ENCODE peak calls at places on chromosomes 12 and 14, in five cellular contexts. Z is SK-N-SH, G is astrocyte of the cerebellum, P is cardiac muscle cell, W is psoas muscle. V is an unnamed sample.

GRCh38 chr12:26116829-26117228 is 8.0 kb downstream of the BHLHE41 start:
- DNase-seq in W (no peak), Z (no peak), P (no peak), G (no peak), V (no peak)

GRCh38 chr14:20597108-20597507 is 5.9 kb upstream of the RNASE12 start:
- DNase-seq in P (no peak), G (no peak), W (no peak), Z (no peak), V (no peak)

GRCh38 chr12:123114305-123115083 is 36.4 kb downstream of the PITPNM2 start:
- DNase-seq in P (no peak), G (no peak), Z (no peak), W (no peak), V (no peak)

GRCh38 chr12:117343849-117344248 is 17.6 kb downstream of the NOS1 start:
- DNase-seq in W (no peak), P (no peak), Z (no peak), G (no peak), V (no peak)

GRCh38 chr12:14167005-14167628 is 185.7 kb upstream of the GRIN2B start:
- DNase-seq in P (peak), G (peak), Z (peak), W (no peak), V (peak)

GRCh38 chr14:54489318-54489683 is 521 bp upstream of the GMFB start:
- DNase-seq in W (no peak), Z (no peak), G (no peak), P (no peak), V (no peak)

GRCh38 chr12:52180971-52181628 is 10.7 kb downstream of the KRT80 start:
- DNase-seq in P (no peak), W (no peak), Z (no peak), G (no peak), V (no peak)

GRCh38 chr12:47235258-47236040 is 155.7 kb upstream of the AMIGO2 start:
- DNase-seq in W (no peak), P (no peak), G (no peak), Z (no peak), V (no peak)

GRCh38 chr12:9588749-9589148 is 19.0 kb downstream of the KLRB1 start:
- DNase-seq in P (no peak), Z (peak), W (no peak), G (no peak), V (no peak)

GRCh38 chr12:124603143-124603542 is 35.7 kb upstream of the NCOR2 start:
- DNase-seq in P (no peak), G (no peak), Z (peak), W (no peak), V (no peak)

GRCh38 chr12:111447571-111448265 is 42.0 kb downstream of the SH2B3 start:
- DNase-seq in W (no peak), Z (no peak), G (no peak), P (no peak), V (no peak)

GRCh38 chr12:26196424-26196722 is 1.0 kb downstream of the SSPN start:
- DNase-seq in Z (peak), G (no peak), P (peak), W (peak), V (no peak)

GRCh38 chr14:97713023-97713422 is 915.8 kb downstream of the VRK1 start:
- DNase-seq in W (no peak), Z (no peak), P (no peak), G (no peak), V (peak)

GRCh38 chr12:9651265-9651729 is 18.2 kb upstream of the CLEC2D start:
- DNase-seq in W (no peak), G (peak), Z (no peak), P (peak), V (peak)

DNA sequence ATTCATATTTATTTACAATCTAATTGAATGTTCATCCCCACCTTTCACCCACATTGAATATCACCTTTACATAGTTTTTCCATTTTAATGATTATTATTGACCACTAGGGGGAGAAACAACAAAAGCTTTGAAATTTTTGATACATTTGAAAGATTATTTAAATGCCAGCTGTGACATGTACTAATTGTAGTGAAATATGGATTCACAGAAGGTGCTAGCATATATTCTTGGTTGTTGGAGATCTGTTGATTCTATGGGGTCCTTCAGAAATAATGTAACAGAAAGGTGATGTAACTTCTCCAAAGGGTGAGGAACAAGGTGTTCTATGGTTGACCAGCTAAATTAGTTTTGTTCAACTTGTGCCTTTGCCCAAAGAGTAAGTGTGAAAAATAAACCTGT is 22.4 kb upstream of the GPR33 start:
- DNase-seq in G (no peak), P (peak), Z (peak), W (no peak), V (no peak)
- TF ChIP-seq CTCF in G (no peak), P (peak), Z (peak), W (peak), V (peak)

DNA sequence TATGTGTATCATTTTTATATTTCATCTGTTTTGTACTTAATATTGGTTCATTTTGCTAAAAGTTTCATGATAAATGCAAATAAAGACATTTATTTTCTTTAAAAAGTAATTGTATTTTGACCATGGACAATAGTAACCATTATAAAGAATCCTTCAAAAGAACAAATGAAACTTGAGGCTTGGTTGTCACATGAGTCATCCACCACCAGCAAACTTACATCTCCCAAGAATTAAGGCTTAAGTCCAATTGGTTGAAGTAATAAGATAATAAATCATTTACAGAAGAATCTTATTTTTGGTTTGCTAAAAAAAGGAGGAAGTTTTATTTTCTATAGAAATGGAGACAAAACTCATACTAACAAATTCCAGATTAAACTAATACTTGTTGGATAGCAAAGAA is 84.8 kb upstream of the KITLG start:
- DNase-seq in Z (no peak), W (no peak), P (peak), G (peak), V (no peak)
- TF ChIP-seq CTCF in Z (no peak), W (no peak), P (no peak), G (no peak), V (no peak)

DNA sequence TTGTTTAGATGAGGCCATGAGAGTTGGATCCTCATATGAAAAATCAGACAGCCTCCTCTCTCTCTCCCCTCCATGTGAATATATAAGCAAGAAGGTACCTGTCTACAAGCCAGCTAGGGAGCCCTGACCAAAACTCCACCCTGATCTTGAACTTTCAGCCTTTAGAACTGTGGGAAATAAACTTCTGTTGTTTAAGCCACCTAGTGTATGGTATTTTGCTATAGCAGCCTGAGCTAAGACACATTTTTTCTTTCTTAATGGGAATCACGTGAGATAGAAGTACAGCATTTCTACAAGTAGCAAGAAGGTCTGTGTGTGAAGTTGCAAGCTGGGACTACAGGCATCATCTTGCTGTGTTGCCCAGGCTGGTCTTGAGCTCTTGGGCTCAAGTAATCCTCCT is 16.3 kb upstream of the ABHD12B start:
- DNase-seq in Z (no peak), G (no peak), W (no peak), P (peak), V (no peak)
- TF ChIP-seq CTCF in Z (peak), G (no peak), W (no peak), P (peak), V (no peak)

DNA sequence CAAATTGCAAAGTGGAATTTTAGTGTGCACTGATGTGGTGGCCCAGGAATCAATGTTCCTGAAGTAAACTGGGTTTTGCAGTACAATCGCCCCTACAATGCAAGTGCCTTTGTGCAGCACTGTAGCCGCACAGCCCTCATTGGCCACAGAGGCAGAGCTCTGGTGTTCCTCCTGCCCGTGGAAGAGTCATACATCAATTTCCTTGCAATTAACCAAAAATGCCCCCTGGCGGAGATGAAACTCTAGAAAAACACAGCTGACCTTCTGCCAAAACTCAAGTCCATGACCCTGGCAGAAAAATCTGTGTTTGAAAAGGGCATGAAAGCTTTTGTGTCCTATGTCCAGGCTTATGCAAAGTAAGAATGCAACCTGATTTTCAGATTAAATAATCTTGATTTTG is 117.9 kb upstream of the PRB2 start:
- DNase-seq in W (no peak), Z (peak), P (no peak), G (no peak), V (no peak)
- TF ChIP-seq CTCF in W (no peak), Z (peak), P (peak), G (peak), V (no peak)

GRCh38 chr12:31931796-31932715 is 27.2 kb upstream of the RESF1 start:
- DNase-seq in P (no peak), W (no peak), G (no peak), Z (no peak), V (peak)
- TF ChIP-seq CTCF in P (no peak), W (no peak), G (no peak), Z (no peak), V (no peak)

GRCh38 chr12:57145460-57146059 is 1.9 kb downstream of the LRP1-AS start:
- DNase-seq in Z (no peak), G (no peak), W (no peak), P (no peak), V (no peak)
- TF ChIP-seq CTCF in Z (no peak), G (no peak), W (no peak), P (no peak), V (no peak)

DNA sequence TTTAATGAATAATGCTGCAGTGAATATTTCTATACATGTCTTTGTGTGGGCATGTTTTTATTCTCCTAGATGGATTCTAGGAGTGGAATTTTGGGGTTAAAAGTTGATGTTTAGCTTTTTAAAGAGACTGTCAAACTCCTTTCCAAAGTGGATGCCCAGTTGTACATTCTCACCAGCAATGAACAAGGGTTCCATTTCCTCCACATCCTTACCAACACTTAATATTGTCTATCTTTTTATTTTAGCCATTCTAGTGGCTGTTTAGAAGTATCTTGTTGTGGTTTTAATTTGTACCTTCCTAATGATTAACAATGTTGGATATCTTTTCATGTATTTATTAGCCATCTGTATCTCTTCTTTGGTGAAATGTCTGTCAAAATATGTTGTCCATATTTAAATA is 109.8 kb downstream of the SMOC1 start:
- DNase-seq in P (no peak), G (no peak), Z (no peak), W (no peak), V (no peak)
- TF ChIP-seq CTCF in P (no peak), G (no peak), Z (no peak), W (no peak), V (no peak)

GRCh38 chr12:119807380-119807779 is 69.7 kb downstream of the CIT start:
- DNase-seq in G (no peak), Z (no peak), W (no peak), P (no peak), V (no peak)

GRCh38 chr12:119804011-119804641 is 73.0 kb downstream of the CIT start:
- DNase-seq in P (peak), W (peak), Z (peak), G (peak), V (peak)

GRCh38 chr12:119802472-119802871 is 74.6 kb downstream of the CIT start:
- DNase-seq in P (peak), Z (no peak), W (peak), G (peak), V (no peak)

GRCh38 chr12:119808441-119808840 is 68.7 kb downstream of the CIT start:
- DNase-seq in P (no peak), W (no peak), Z (no peak), G (no peak), V (no peak)

GRCh38 chr12:119803391-119803791 is 73.7 kb downstream of the CIT start:
- DNase-seq in P (peak), W (no peak), Z (peak), G (peak), V (no peak)
- TF ChIP-seq CTCF in P (no peak), W (no peak), Z (no peak), G (no peak), V (no peak)

DNA sequence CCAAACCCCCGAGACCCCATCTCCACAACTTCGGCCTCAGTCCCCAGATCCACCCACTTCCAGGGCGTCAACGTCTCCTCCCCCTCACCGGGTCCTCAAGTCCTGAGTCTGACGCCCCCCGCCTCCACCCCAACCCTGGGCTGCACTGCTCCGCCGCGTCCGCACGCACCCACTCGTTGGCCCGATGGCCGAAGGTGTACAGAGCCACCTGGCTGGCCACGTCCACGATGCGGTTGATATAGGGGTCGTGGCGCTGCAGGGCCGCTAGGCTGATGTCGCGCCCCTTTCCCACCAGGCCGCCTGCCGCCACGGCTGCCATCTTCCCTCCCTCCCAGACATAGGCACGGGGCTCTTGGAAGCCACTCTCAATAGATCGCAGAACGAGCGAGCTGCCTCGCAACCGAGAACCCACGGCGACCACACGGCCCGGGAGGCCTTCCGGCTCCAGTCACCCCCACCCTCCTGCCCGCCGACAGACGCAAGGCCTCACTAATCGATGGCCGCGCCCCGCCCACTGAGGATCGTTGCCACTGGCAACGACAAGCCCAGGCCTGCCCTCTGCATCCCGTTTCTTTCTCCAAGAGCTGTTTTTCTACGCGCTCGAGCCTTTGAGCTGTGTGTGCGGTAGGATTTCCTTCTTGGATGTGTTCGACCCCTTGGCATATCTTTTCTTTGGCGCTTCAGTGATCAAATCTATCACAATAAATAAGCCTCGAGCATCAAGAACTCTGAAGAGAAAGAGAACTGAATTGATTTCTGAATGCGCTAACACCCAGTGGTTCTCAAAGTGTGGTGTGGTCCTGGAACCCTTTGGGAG is at the start of gene DCP1B:
- DNase-seq in Z (peak), G (peak), P (peak), W (peak), V (peak)
- TF ChIP-seq CTCF in Z (no peak), G (no peak), P (no peak), W (no peak), V (no peak)

GRCh38 chr14:70013269-70013873 is 134.2 kb downstream of the SMOC1 start:
- DNase-seq in W (no peak), Z (peak), G (no peak), P (peak), V (peak)
- TF ChIP-seq CTCF in W (peak), Z (peak), G (peak), P (peak), V (peak)